ENCODE peak calls at places on chromosomes 4 and X, in nine cellular contexts. One of them, this sample, is unnamed.

GRCh38 chr4:38664704-38665401 is 854 bp downstream of the KLF3 start:
- DNase-seq in HTR-8/SVneo: peak
- DNase-seq in endothelial cell: peak
- DNase-seq in C1 segment of cervical spinal cord: peak
- DNase-seq in epithelial cell of prostate: no peak
- DNase-seq in erythroblast: peak
- DNase-seq in activated CD4-positive, alpha-beta T cell treated with anti-CD3 and anti-CD28 coated beads, Interleukin-2, amount 50 U/mL, for 1 hour: peak
- DNase-seq in stimulated activated CD8-positive, alpha-beta memory T cell treated with anti-CD3 and anti-CD28 coated beads, Interleukin-4, amount 100 ng/mL, for 24 hours: no peak
- DNase-seq in midbrain: peak
- DNase-seq in this sample: no peak

GRCh38 chr4:153809916-153810810 is 21.3 kb upstream of the SFRP2 start:
- DNase-seq in HTR-8/SVneo: no peak
- DNase-seq in endothelial cell: no peak
- DNase-seq in C1 segment of cervical spinal cord: no peak
- DNase-seq in epithelial cell of prostate: no peak
- DNase-seq in erythroblast: no peak
- DNase-seq in activated CD4-positive, alpha-beta T cell treated with anti-CD3 and anti-CD28 coated beads, Interleukin-2, amount 50 U/mL, for 1 hour: no peak
- DNase-seq in stimulated activated CD8-positive, alpha-beta memory T cell treated with anti-CD3 and anti-CD28 coated beads, Interleukin-4, amount 100 ng/mL, for 24 hours: no peak
- DNase-seq in midbrain: no peak
- DNase-seq in this sample: no peak

GRCh38 chr4:143207555-143207954 is 22.8 kb downstream of the USP38 start:
- DNase-seq in HTR-8/SVneo: no peak
- DNase-seq in endothelial cell: no peak
- DNase-seq in C1 segment of cervical spinal cord: peak
- DNase-seq in epithelial cell of prostate: no peak
- DNase-seq in erythroblast: peak
- DNase-seq in activated CD4-positive, alpha-beta T cell treated with anti-CD3 and anti-CD28 coated beads, Interleukin-2, amount 50 U/mL, for 1 hour: no peak
- DNase-seq in stimulated activated CD8-positive, alpha-beta memory T cell treated with anti-CD3 and anti-CD28 coated beads, Interleukin-4, amount 100 ng/mL, for 24 hours: no peak
- DNase-seq in midbrain: peak
- DNase-seq in this sample: no peak

GRCh38 chr4:114606240-114606639 is 7.6 kb downstream of the UGT8 start:
- DNase-seq in HTR-8/SVneo: no peak
- DNase-seq in endothelial cell: no peak
- DNase-seq in C1 segment of cervical spinal cord: no peak
- DNase-seq in epithelial cell of prostate: peak
- DNase-seq in erythroblast: no peak
- DNase-seq in activated CD4-positive, alpha-beta T cell treated with anti-CD3 and anti-CD28 coated beads, Interleukin-2, amount 50 U/mL, for 1 hour: no peak
- DNase-seq in stimulated activated CD8-positive, alpha-beta memory T cell treated with anti-CD3 and anti-CD28 coated beads, Interleukin-4, amount 100 ng/mL, for 24 hours: no peak
- DNase-seq in midbrain: no peak
- DNase-seq in this sample: no peak

GRCh38 chrX:9267415-9267814 is 197.4 kb upstream of the TBL1X start:
- DNase-seq in HTR-8/SVneo: no peak
- DNase-seq in endothelial cell: no peak
- DNase-seq in C1 segment of cervical spinal cord: no peak
- DNase-seq in epithelial cell of prostate: no peak
- DNase-seq in erythroblast: no peak
- DNase-seq in activated CD4-positive, alpha-beta T cell treated with anti-CD3 and anti-CD28 coated beads, Interleukin-2, amount 50 U/mL, for 1 hour: no peak
- DNase-seq in stimulated activated CD8-positive, alpha-beta memory T cell treated with anti-CD3 and anti-CD28 coated beads, Interleukin-4, amount 100 ng/mL, for 24 hours: no peak
- DNase-seq in midbrain: no peak
- DNase-seq in this sample: no peak

GRCh38 chr4:111802191-111802590 is 343.1 kb upstream of the FAM241A start:
- DNase-seq in HTR-8/SVneo: no peak
- DNase-seq in endothelial cell: no peak
- DNase-seq in C1 segment of cervical spinal cord: no peak
- DNase-seq in epithelial cell of prostate: no peak
- DNase-seq in erythroblast: no peak
- DNase-seq in activated CD4-positive, alpha-beta T cell treated with anti-CD3 and anti-CD28 coated beads, Interleukin-2, amount 50 U/mL, for 1 hour: no peak
- DNase-seq in stimulated activated CD8-positive, alpha-beta memory T cell treated with anti-CD3 and anti-CD28 coated beads, Interleukin-4, amount 100 ng/mL, for 24 hours: no peak
- DNase-seq in midbrain: no peak
- DNase-seq in this sample: no peak

GRCh38 chr4:64230709-64231310 is 178.4 kb downstream of the TECRL start:
- DNase-seq in HTR-8/SVneo: no peak
- DNase-seq in endothelial cell: no peak
- DNase-seq in C1 segment of cervical spinal cord: no peak
- DNase-seq in epithelial cell of prostate: no peak
- DNase-seq in erythroblast: peak
- DNase-seq in activated CD4-positive, alpha-beta T cell treated with anti-CD3 and anti-CD28 coated beads, Interleukin-2, amount 50 U/mL, for 1 hour: no peak
- DNase-seq in stimulated activated CD8-positive, alpha-beta memory T cell treated with anti-CD3 and anti-CD28 coated beads, Interleukin-4, amount 100 ng/mL, for 24 hours: no peak
- DNase-seq in midbrain: no peak
- DNase-seq in this sample: no peak

GRCh38 chrX:31702208-31702607 is 630.4 kb upstream of the FTHL17 start:
- DNase-seq in HTR-8/SVneo: no peak
- DNase-seq in endothelial cell: no peak
- DNase-seq in C1 segment of cervical spinal cord: no peak
- DNase-seq in epithelial cell of prostate: no peak
- DNase-seq in erythroblast: no peak
- DNase-seq in activated CD4-positive, alpha-beta T cell treated with anti-CD3 and anti-CD28 coated beads, Interleukin-2, amount 50 U/mL, for 1 hour: no peak
- DNase-seq in stimulated activated CD8-positive, alpha-beta memory T cell treated with anti-CD3 and anti-CD28 coated beads, Interleukin-4, amount 100 ng/mL, for 24 hours: no peak
- DNase-seq in midbrain: no peak
- DNase-seq in this sample: no peak

GRCh38 chrX:17527135-17527701 is 152.2 kb downstream of the NHS start:
- DNase-seq in HTR-8/SVneo: no peak
- DNase-seq in endothelial cell: no peak
- DNase-seq in C1 segment of cervical spinal cord: no peak
- DNase-seq in epithelial cell of prostate: no peak
- DNase-seq in erythroblast: no peak
- DNase-seq in activated CD4-positive, alpha-beta T cell treated with anti-CD3 and anti-CD28 coated beads, Interleukin-2, amount 50 U/mL, for 1 hour: no peak
- DNase-seq in stimulated activated CD8-positive, alpha-beta memory T cell treated with anti-CD3 and anti-CD28 coated beads, Interleukin-4, amount 100 ng/mL, for 24 hours: no peak
- DNase-seq in midbrain: peak
- DNase-seq in this sample: no peak

GRCh38 chrX:30794497-30794896 is 94.6 kb downstream of the TAB3 start:
- DNase-seq in HTR-8/SVneo: no peak
- DNase-seq in endothelial cell: no peak
- DNase-seq in C1 segment of cervical spinal cord: no peak
- DNase-seq in epithelial cell of prostate: no peak
- DNase-seq in erythroblast: no peak
- DNase-seq in activated CD4-positive, alpha-beta T cell treated with anti-CD3 and anti-CD28 coated beads, Interleukin-2, amount 50 U/mL, for 1 hour: no peak
- DNase-seq in stimulated activated CD8-positive, alpha-beta memory T cell treated with anti-CD3 and anti-CD28 coated beads, Interleukin-4, amount 100 ng/mL, for 24 hours: no peak
- DNase-seq in midbrain: no peak
- DNase-seq in this sample: no peak

GRCh38 chr4:4323705-4324534 is 33.9 kb downstream of the ZBTB49 start:
- DNase-seq in HTR-8/SVneo: no peak
- DNase-seq in endothelial cell: peak
- DNase-seq in C1 segment of cervical spinal cord: no peak
- DNase-seq in epithelial cell of prostate: no peak
- DNase-seq in erythroblast: peak
- DNase-seq in activated CD4-positive, alpha-beta T cell treated with anti-CD3 and anti-CD28 coated beads, Interleukin-2, amount 50 U/mL, for 1 hour: no peak
- DNase-seq in stimulated activated CD8-positive, alpha-beta memory T cell treated with anti-CD3 and anti-CD28 coated beads, Interleukin-4, amount 100 ng/mL, for 24 hours: no peak
- DNase-seq in midbrain: no peak
- DNase-seq in this sample: no peak

GRCh38 chrX:13607996-13608365 is 38.6 kb downstream of the EGFL6 start:
- DNase-seq in HTR-8/SVneo: no peak
- DNase-seq in endothelial cell: no peak
- DNase-seq in C1 segment of cervical spinal cord: no peak
- DNase-seq in epithelial cell of prostate: no peak
- DNase-seq in erythroblast: no peak
- DNase-seq in activated CD4-positive, alpha-beta T cell treated with anti-CD3 and anti-CD28 coated beads, Interleukin-2, amount 50 U/mL, for 1 hour: no peak
- DNase-seq in stimulated activated CD8-positive, alpha-beta memory T cell treated with anti-CD3 and anti-CD28 coated beads, Interleukin-4, amount 100 ng/mL, for 24 hours: no peak
- DNase-seq in midbrain: no peak
- DNase-seq in this sample: no peak

GRCh38 chr4:145042601-145043000 is 55.4 kb downstream of the ANAPC10 start:
- DNase-seq in HTR-8/SVneo: no peak
- DNase-seq in endothelial cell: no peak
- DNase-seq in C1 segment of cervical spinal cord: no peak
- DNase-seq in epithelial cell of prostate: no peak
- DNase-seq in erythroblast: no peak
- DNase-seq in activated CD4-positive, alpha-beta T cell treated with anti-CD3 and anti-CD28 coated beads, Interleukin-2, amount 50 U/mL, for 1 hour: no peak
- DNase-seq in stimulated activated CD8-positive, alpha-beta memory T cell treated with anti-CD3 and anti-CD28 coated beads, Interleukin-4, amount 100 ng/mL, for 24 hours: no peak
- DNase-seq in midbrain: no peak
- DNase-seq in this sample: no peak

GRCh38 chr4:63396269-63396668 is 1013.0 kb downstream of the TECRL start:
- DNase-seq in HTR-8/SVneo: no peak
- DNase-seq in endothelial cell: no peak
- DNase-seq in C1 segment of cervical spinal cord: no peak
- DNase-seq in epithelial cell of prostate: no peak
- DNase-seq in erythroblast: no peak
- DNase-seq in activated CD4-positive, alpha-beta T cell treated with anti-CD3 and anti-CD28 coated beads, Interleukin-2, amount 50 U/mL, for 1 hour: no peak
- DNase-seq in stimulated activated CD8-positive, alpha-beta memory T cell treated with anti-CD3 and anti-CD28 coated beads, Interleukin-4, amount 100 ng/mL, for 24 hours: no peak
- DNase-seq in midbrain: no peak
- DNase-seq in this sample: no peak

GRCh38 chr4:18067031-18067430 is 45.5 kb upstream of the LCORL start:
- DNase-seq in HTR-8/SVneo: no peak
- DNase-seq in endothelial cell: no peak
- DNase-seq in C1 segment of cervical spinal cord: no peak
- DNase-seq in epithelial cell of prostate: no peak
- DNase-seq in erythroblast: no peak
- DNase-seq in activated CD4-positive, alpha-beta T cell treated with anti-CD3 and anti-CD28 coated beads, Interleukin-2, amount 50 U/mL, for 1 hour: no peak
- DNase-seq in stimulated activated CD8-positive, alpha-beta memory T cell treated with anti-CD3 and anti-CD28 coated beads, Interleukin-4, amount 100 ng/mL, for 24 hours: no peak
- DNase-seq in midbrain: no peak
- DNase-seq in this sample: no peak

GRCh38 chrX:119417842-119418241 is 18.7 kb downstream of the SLC25A43 start:
- DNase-seq in HTR-8/SVneo: no peak
- DNase-seq in endothelial cell: no peak
- DNase-seq in C1 segment of cervical spinal cord: no peak
- DNase-seq in epithelial cell of prostate: no peak
- DNase-seq in erythroblast: peak
- DNase-seq in activated CD4-positive, alpha-beta T cell treated with anti-CD3 and anti-CD28 coated beads, Interleukin-2, amount 50 U/mL, for 1 hour: no peak
- DNase-seq in stimulated activated CD8-positive, alpha-beta memory T cell treated with anti-CD3 and anti-CD28 coated beads, Interleukin-4, amount 100 ng/mL, for 24 hours: no peak
- DNase-seq in midbrain: no peak
- DNase-seq in this sample: no peak

GRCh38 chr4:55124337-55125076 is 888 bp downstream of the KDR start:
- DNase-seq in HTR-8/SVneo: no peak
- DNase-seq in endothelial cell: no peak
- DNase-seq in C1 segment of cervical spinal cord: no peak
- DNase-seq in epithelial cell of prostate: no peak
- DNase-seq in erythroblast: no peak
- DNase-seq in activated CD4-positive, alpha-beta T cell treated with anti-CD3 and anti-CD28 coated beads, Interleukin-2, amount 50 U/mL, for 1 hour: no peak
- DNase-seq in stimulated activated CD8-positive, alpha-beta memory T cell treated with anti-CD3 and anti-CD28 coated beads, Interleukin-4, amount 100 ng/mL, for 24 hours: no peak
- DNase-seq in midbrain: no peak
- DNase-seq in this sample: no peak

GRCh38 chr4:62706423-62706822 is 1506.3 kb downstream of the ADGRL3 start:
- DNase-seq in HTR-8/SVneo: no peak
- DNase-seq in endothelial cell: no peak
- DNase-seq in C1 segment of cervical spinal cord: no peak
- DNase-seq in epithelial cell of prostate: no peak
- DNase-seq in erythroblast: no peak
- DNase-seq in activated CD4-positive, alpha-beta T cell treated with anti-CD3 and anti-CD28 coated beads, Interleukin-2, amount 50 U/mL, for 1 hour: no peak
- DNase-seq in stimulated activated CD8-positive, alpha-beta memory T cell treated with anti-CD3 and anti-CD28 coated beads, Interleukin-4, amount 100 ng/mL, for 24 hours: no peak
- DNase-seq in midbrain: no peak
- DNase-seq in this sample: no peak

GRCh38 chr4:40264497-40264896 is 67.7 kb downstream of the RHOH start:
- DNase-seq in HTR-8/SVneo: no peak
- DNase-seq in endothelial cell: no peak
- DNase-seq in C1 segment of cervical spinal cord: no peak
- DNase-seq in epithelial cell of prostate: no peak
- DNase-seq in erythroblast: peak
- DNase-seq in activated CD4-positive, alpha-beta T cell treated with anti-CD3 and anti-CD28 coated beads, Interleukin-2, amount 50 U/mL, for 1 hour: no peak
- DNase-seq in stimulated activated CD8-positive, alpha-beta memory T cell treated with anti-CD3 and anti-CD28 coated beads, Interleukin-4, amount 100 ng/mL, for 24 hours: no peak
- DNase-seq in midbrain: no peak
- DNase-seq in this sample: no peak

GRCh38 chrX:11382935-11383334 is 89.7 kb downstream of the AMELX start:
- DNase-seq in HTR-8/SVneo: no peak
- DNase-seq in endothelial cell: no peak
- DNase-seq in C1 segment of cervical spinal cord: no peak
- DNase-seq in epithelial cell of prostate: no peak
- DNase-seq in erythroblast: no peak
- DNase-seq in activated CD4-positive, alpha-beta T cell treated with anti-CD3 and anti-CD28 coated beads, Interleukin-2, amount 50 U/mL, for 1 hour: no peak
- DNase-seq in stimulated activated CD8-positive, alpha-beta memory T cell treated with anti-CD3 and anti-CD28 coated beads, Interleukin-4, amount 100 ng/mL, for 24 hours: no peak
- DNase-seq in midbrain: no peak
- DNase-seq in this sample: no peak

GRCh38 chrX:103584606-103585005 is 709 bp upstream of the TCEAL4 start:
- DNase-seq in HTR-8/SVneo: no peak
- DNase-seq in endothelial cell: no peak
- DNase-seq in C1 segment of cervical spinal cord: peak
- DNase-seq in epithelial cell of prostate: no peak
- DNase-seq in erythroblast: no peak
- DNase-seq in activated CD4-positive, alpha-beta T cell treated with anti-CD3 and anti-CD28 coated beads, Interleukin-2, amount 50 U/mL, for 1 hour: no peak
- DNase-seq in stimulated activated CD8-positive, alpha-beta memory T cell treated with anti-CD3 and anti-CD28 coated beads, Interleukin-4, amount 100 ng/mL, for 24 hours: no peak
- DNase-seq in midbrain: no peak
- DNase-seq in this sample: no peak

GRCh38 chr4:41885456-41885855 is 49.8 kb upstream of the TMEM33 start:
- DNase-seq in HTR-8/SVneo: no peak
- DNase-seq in endothelial cell: no peak
- DNase-seq in C1 segment of cervical spinal cord: no peak
- DNase-seq in epithelial cell of prostate: no peak
- DNase-seq in erythroblast: no peak
- DNase-seq in activated CD4-positive, alpha-beta T cell treated with anti-CD3 and anti-CD28 coated beads, Interleukin-2, amount 50 U/mL, for 1 hour: no peak
- DNase-seq in stimulated activated CD8-positive, alpha-beta memory T cell treated with anti-CD3 and anti-CD28 coated beads, Interleukin-4, amount 100 ng/mL, for 24 hours: no peak
- DNase-seq in midbrain: no peak
- DNase-seq in this sample: no peak

GRCh38 chr4:42313872-42314271 is 83.4 kb upstream of the SHISA3 start:
- DNase-seq in HTR-8/SVneo: no peak
- DNase-seq in endothelial cell: no peak
- DNase-seq in C1 segment of cervical spinal cord: no peak
- DNase-seq in epithelial cell of prostate: no peak
- DNase-seq in erythroblast: no peak
- DNase-seq in activated CD4-positive, alpha-beta T cell treated with anti-CD3 and anti-CD28 coated beads, Interleukin-2, amount 50 U/mL, for 1 hour: no peak
- DNase-seq in stimulated activated CD8-positive, alpha-beta memory T cell treated with anti-CD3 and anti-CD28 coated beads, Interleukin-4, amount 100 ng/mL, for 24 hours: no peak
- DNase-seq in midbrain: no peak
- DNase-seq in this sample: no peak

GRCh38 chr4:2081540-2081939 is 22.4 kb downstream of the NAT8L start:
- DNase-seq in HTR-8/SVneo: no peak
- DNase-seq in endothelial cell: no peak
- DNase-seq in C1 segment of cervical spinal cord: no peak
- DNase-seq in epithelial cell of prostate: no peak
- DNase-seq in erythroblast: no peak
- DNase-seq in activated CD4-positive, alpha-beta T cell treated with anti-CD3 and anti-CD28 coated beads, Interleukin-2, amount 50 U/mL, for 1 hour: no peak
- DNase-seq in stimulated activated CD8-positive, alpha-beta memory T cell treated with anti-CD3 and anti-CD28 coated beads, Interleukin-4, amount 100 ng/mL, for 24 hours: no peak
- DNase-seq in midbrain: no peak
- DNase-seq in this sample: no peak

GRCh38 chr4:124111922-124112321 is 600.6 kb downstream of the ANKRD50 start:
- DNase-seq in HTR-8/SVneo: peak
- DNase-seq in endothelial cell: peak
- DNase-seq in C1 segment of cervical spinal cord: no peak
- DNase-seq in epithelial cell of prostate: no peak
- DNase-seq in erythroblast: peak
- DNase-seq in activated CD4-positive, alpha-beta T cell treated with anti-CD3 and anti-CD28 coated beads, Interleukin-2, amount 50 U/mL, for 1 hour: no peak
- DNase-seq in stimulated activated CD8-positive, alpha-beta memory T cell treated with anti-CD3 and anti-CD28 coated beads, Interleukin-4, amount 100 ng/mL, for 24 hours: no peak
- DNase-seq in midbrain: peak
- DNase-seq in this sample: no peak